ENCODE peak calls at places on chromosomes 16 and 17, in six cellular contexts. One of them, this sample, is unnamed.

GRCh38 chr16:66444049-66444481 is 17.0 kb downstream of the BEAN1 start:
- DNase-seq in NCI-H1930: no peak
- DNase-seq in naive B cell: no peak
- DNase-seq in T follicular helper cell: no peak
- DNase-seq in NCI-H2081: no peak
- DNase-seq in iPS-NIHi11: no peak
- DNase-seq in this sample: no peak

GRCh38 chr17:62791235-62792121 is 16.6 kb downstream of the MARCHF10 start:
- DNase-seq in iPS-NIHi11: no peak
- DNase-seq in naive B cell: no peak
- DNase-seq in T follicular helper cell: no peak
- DNase-seq in NCI-H2081: no peak
- DNase-seq in NCI-H1930: no peak
- DNase-seq in this sample: no peak

GRCh38 chr16:106623-107324 is 28.7 kb downstream of the MPG start:
- DNase-seq in NCI-H2081: peak
- DNase-seq in naive B cell: peak
- DNase-seq in T follicular helper cell: peak
- DNase-seq in iPS-NIHi11: peak
- DNase-seq in NCI-H1930: peak
- DNase-seq in this sample: peak

GRCh38 chr16:4501071-4501478 is 24.9 kb downstream of the HMOX2 start:
- DNase-seq in naive B cell: no peak
- DNase-seq in NCI-H2081: no peak
- DNase-seq in T follicular helper cell: no peak
- DNase-seq in NCI-H1930: no peak
- DNase-seq in iPS-NIHi11: no peak
- DNase-seq in this sample: no peak

GRCh38 chr17:35898283-35899070 is 18.3 kb upstream of the CCL5 start:
- DNase-seq in NCI-H1930: no peak
- DNase-seq in iPS-NIHi11: no peak
- DNase-seq in NCI-H2081: peak
- DNase-seq in naive B cell: no peak
- DNase-seq in T follicular helper cell: no peak
- DNase-seq in this sample: no peak

GRCh38 chr17:55527520-55528118 is 16.4 kb upstream of the SMIM36 start:
- DNase-seq in naive B cell: no peak
- DNase-seq in NCI-H1930: peak
- DNase-seq in iPS-NIHi11: peak
- DNase-seq in NCI-H2081: peak
- DNase-seq in T follicular helper cell: no peak
- DNase-seq in this sample: no peak

GRCh38 chr17:57541472-57542394 is 203.4 kb downstream of the CCDC182 start:
- DNase-seq in T follicular helper cell: no peak
- DNase-seq in naive B cell: no peak
- DNase-seq in NCI-H2081: no peak
- DNase-seq in iPS-NIHi11: no peak
- DNase-seq in NCI-H1930: peak
- DNase-seq in this sample: no peak

GRCh38 chr17:34726536-34727384 is 147.4 kb downstream of the TMEM132E start:
- DNase-seq in iPS-NIHi11: no peak
- DNase-seq in naive B cell: no peak
- DNase-seq in NCI-H1930: no peak
- DNase-seq in NCI-H2081: no peak
- DNase-seq in T follicular helper cell: no peak
- DNase-seq in this sample: no peak

GRCh38 chr16:83967091-83967490 is 953 bp upstream of the NECAB2 start:
- DNase-seq in iPS-NIHi11: no peak
- DNase-seq in NCI-H1930: no peak
- DNase-seq in naive B cell: no peak
- DNase-seq in T follicular helper cell: no peak
- DNase-seq in NCI-H2081: no peak
- DNase-seq in this sample: no peak

GRCh38 chr17:46789610-46790009 is 28.9 kb downstream of the WNT3 start:
- DNase-seq in naive B cell: no peak
- DNase-seq in NCI-H1930: no peak
- DNase-seq in NCI-H2081: no peak
- DNase-seq in T follicular helper cell: no peak
- DNase-seq in iPS-NIHi11: no peak
- DNase-seq in this sample: no peak

GRCh38 chr17:59791603-59792457 is 84.4 kb downstream of the VMP1 start:
- DNase-seq in NCI-H1930: no peak
- DNase-seq in iPS-NIHi11: no peak
- DNase-seq in naive B cell: no peak
- DNase-seq in NCI-H2081: no peak
- DNase-seq in T follicular helper cell: no peak
- DNase-seq in this sample: no peak

GRCh38 chr16:80527297-80527696 is 13.5 kb upstream of the DYNLRB2 start:
- DNase-seq in iPS-NIHi11: peak
- DNase-seq in NCI-H2081: no peak
- DNase-seq in naive B cell: peak
- DNase-seq in NCI-H1930: no peak
- DNase-seq in T follicular helper cell: peak
- DNase-seq in this sample: peak

GRCh38 chr16:17777461-17777863 is 306.7 kb upstream of the XYLT1 start:
- DNase-seq in T follicular helper cell: no peak
- DNase-seq in naive B cell: no peak
- DNase-seq in NCI-H1930: no peak
- DNase-seq in iPS-NIHi11: no peak
- DNase-seq in NCI-H2081: no peak
- DNase-seq in this sample: no peak

This sample was measured in NCI-H748 treated with DMSO at 0.1 percent for 48 hours.